ENCODE peak calls at places on chromosomes 12 and 14, in nine cellular contexts. One of them, this sample, is unnamed.

GRCh38 chr12:127810026-127810425 is 456.9 kb upstream of the TMEM132C start:
- DNase-seq in progenitor cell of endocrine pancreas: no peak
- DNase-seq in AG04449: peak
- DNase-seq in transverse colon: no peak
- DNase-seq in AG09319: peak
- DNase-seq in islet precursor cell: peak
- DNase-seq in Kasumi-1: no peak
- DNase-seq in non-pigmented ciliary epithelial cell: peak
- DNase-seq in NCI-H446 treated with DMSO at 0.1 percent for 48 hours: no peak
- DNase-seq in this sample: no peak

GRCh38 chr12:65705380-65705876 is 118.9 kb upstream of the HMGA2 start:
- DNase-seq in islet precursor cell: no peak
- DNase-seq in transverse colon: no peak
- DNase-seq in AG04449: no peak
- DNase-seq in non-pigmented ciliary epithelial cell: no peak
- DNase-seq in NCI-H446 treated with DMSO at 0.1 percent for 48 hours: no peak
- DNase-seq in progenitor cell of endocrine pancreas: no peak
- DNase-seq in AG09319: no peak
- DNase-seq in Kasumi-1: no peak
- DNase-seq in this sample: no peak

GRCh38 chr14:89504084-89504483 is 87.1 kb upstream of the FOXN3 start:
- DNase-seq in NCI-H446 treated with DMSO at 0.1 percent for 48 hours: no peak
- DNase-seq in transverse colon: no peak
- DNase-seq in Kasumi-1: no peak
- DNase-seq in islet precursor cell: peak
- DNase-seq in progenitor cell of endocrine pancreas: no peak
- DNase-seq in AG04449: no peak
- DNase-seq in AG09319: peak
- DNase-seq in non-pigmented ciliary epithelial cell: no peak
- DNase-seq in this sample: no peak

GRCh38 chr14:86333506-86333905 is 803.6 kb downstream of the FLRT2 start:
- DNase-seq in progenitor cell of endocrine pancreas: no peak
- DNase-seq in islet precursor cell: no peak
- DNase-seq in Kasumi-1: no peak
- DNase-seq in AG09319: peak
- DNase-seq in AG04449: no peak
- DNase-seq in NCI-H446 treated with DMSO at 0.1 percent for 48 hours: no peak
- DNase-seq in non-pigmented ciliary epithelial cell: no peak
- DNase-seq in transverse colon: no peak
- DNase-seq in this sample: no peak

GRCh38 chr12:82880442-82880901 is 193.8 kb downstream of the TMTC2 start:
- DNase-seq in NCI-H446 treated with DMSO at 0.1 percent for 48 hours: peak
- DNase-seq in progenitor cell of endocrine pancreas: no peak
- DNase-seq in islet precursor cell: no peak
- DNase-seq in AG04449: no peak
- DNase-seq in non-pigmented ciliary epithelial cell: no peak
- DNase-seq in transverse colon: no peak
- DNase-seq in AG09319: no peak
- DNase-seq in Kasumi-1: no peak
- DNase-seq in this sample: no peak

GRCh38 chr14:69658664-69659261 is 47.4 kb downstream of the SUSD6 start:
- DNase-seq in AG04449: no peak
- DNase-seq in non-pigmented ciliary epithelial cell: no peak
- DNase-seq in NCI-H446 treated with DMSO at 0.1 percent for 48 hours: no peak
- DNase-seq in progenitor cell of endocrine pancreas: no peak
- DNase-seq in transverse colon: no peak
- DNase-seq in Kasumi-1: no peak
- DNase-seq in AG09319: no peak
- DNase-seq in islet precursor cell: peak
- DNase-seq in this sample: no peak

GRCh38 chr12:74957636-74958035 is 252.0 kb downstream of the KCNC2 start:
- DNase-seq in progenitor cell of endocrine pancreas: no peak
- DNase-seq in transverse colon: no peak
- DNase-seq in NCI-H446 treated with DMSO at 0.1 percent for 48 hours: no peak
- DNase-seq in Kasumi-1: no peak
- DNase-seq in islet precursor cell: no peak
- DNase-seq in AG09319: no peak
- DNase-seq in AG04449: no peak
- DNase-seq in non-pigmented ciliary epithelial cell: no peak
- DNase-seq in this sample: no peak

GRCh38 chr12:93742086-93742934 is 65.1 kb downstream of the CRADD start:
- DNase-seq in AG09319: peak
- DNase-seq in non-pigmented ciliary epithelial cell: no peak
- DNase-seq in NCI-H446 treated with DMSO at 0.1 percent for 48 hours: peak
- DNase-seq in transverse colon: peak
- DNase-seq in Kasumi-1: peak
- DNase-seq in progenitor cell of endocrine pancreas: peak
- DNase-seq in islet precursor cell: peak
- DNase-seq in AG04449: no peak
- DNase-seq in this sample: peak

GRCh38 chr14:90508073-90508472 is 111.2 kb downstream of the CALM1 start:
- DNase-seq in progenitor cell of endocrine pancreas: no peak
- DNase-seq in AG04449: no peak
- DNase-seq in islet precursor cell: no peak
- DNase-seq in non-pigmented ciliary epithelial cell: no peak
- DNase-seq in NCI-H446 treated with DMSO at 0.1 percent for 48 hours: no peak
- DNase-seq in AG09319: no peak
- DNase-seq in transverse colon: no peak
- DNase-seq in Kasumi-1: no peak
- DNase-seq in this sample: no peak

GRCh38 chr12:6915023-6915788 is 826 bp downstream of the ENO2 start:
- DNase-seq in Kasumi-1: no peak
- DNase-seq in transverse colon: no peak
- DNase-seq in AG04449: no peak
- DNase-seq in progenitor cell of endocrine pancreas: no peak
- DNase-seq in AG09319: no peak
- DNase-seq in non-pigmented ciliary epithelial cell: no peak
- DNase-seq in NCI-H446 treated with DMSO at 0.1 percent for 48 hours: no peak
- DNase-seq in islet precursor cell: no peak
- DNase-seq in this sample: no peak

GRCh38 chr14:66074546-66074945 is 411.6 kb upstream of the CCDC196 start:
- DNase-seq in transverse colon: no peak
- DNase-seq in islet precursor cell: no peak
- DNase-seq in Kasumi-1: no peak
- DNase-seq in progenitor cell of endocrine pancreas: no peak
- DNase-seq in AG04449: no peak
- DNase-seq in NCI-H446 treated with DMSO at 0.1 percent for 48 hours: no peak
- DNase-seq in non-pigmented ciliary epithelial cell: no peak
- DNase-seq in AG09319: no peak
- DNase-seq in this sample: no peak

GRCh38 chr14:99677231-99677891 is 6.7 kb upstream of the CYP46A1 start:
- DNase-seq in progenitor cell of endocrine pancreas: no peak
- DNase-seq in AG09319: no peak
- DNase-seq in islet precursor cell: peak
- DNase-seq in AG04449: no peak
- DNase-seq in NCI-H446 treated with DMSO at 0.1 percent for 48 hours: no peak
- DNase-seq in transverse colon: no peak
- DNase-seq in Kasumi-1: no peak
- DNase-seq in non-pigmented ciliary epithelial cell: no peak
- DNase-seq in this sample: no peak

GRCh38 chr14:91870001-91870400 is 2.7 kb upstream of the TC2N start:
- DNase-seq in AG09319: no peak
- DNase-seq in AG04449: no peak
- DNase-seq in NCI-H446 treated with DMSO at 0.1 percent for 48 hours: no peak
- DNase-seq in transverse colon: peak
- DNase-seq in Kasumi-1: no peak
- DNase-seq in non-pigmented ciliary epithelial cell: no peak
- DNase-seq in progenitor cell of endocrine pancreas: no peak
- DNase-seq in islet precursor cell: peak
- DNase-seq in this sample: no peak

GRCh38 chr12:15633201-15633600 is 156.0 kb downstream of the EPS8 start:
- DNase-seq in progenitor cell of endocrine pancreas: no peak
- DNase-seq in transverse colon: no peak
- DNase-seq in Kasumi-1: no peak
- DNase-seq in AG09319: no peak
- DNase-seq in non-pigmented ciliary epithelial cell: no peak
- DNase-seq in islet precursor cell: no peak
- DNase-seq in NCI-H446 treated with DMSO at 0.1 percent for 48 hours: no peak
- DNase-seq in AG04449: no peak
- DNase-seq in this sample: no peak

GRCh38 chr14:103520657-103521437 is 1.8 kb downstream of the CKB start:
- DNase-seq in islet precursor cell: peak
- DNase-seq in NCI-H446 treated with DMSO at 0.1 percent for 48 hours: peak
- DNase-seq in Kasumi-1: peak
- DNase-seq in AG09319: no peak
- DNase-seq in AG04449: no peak
- DNase-seq in non-pigmented ciliary epithelial cell: no peak
- DNase-seq in transverse colon: peak
- DNase-seq in progenitor cell of endocrine pancreas: peak
- DNase-seq in this sample: peak

GRCh38 chr12:45490232-45490881 is 239.1 kb upstream of the ARID2 start:
- DNase-seq in progenitor cell of endocrine pancreas: no peak
- DNase-seq in non-pigmented ciliary epithelial cell: no peak
- DNase-seq in AG09319: no peak
- DNase-seq in Kasumi-1: peak
- DNase-seq in islet precursor cell: no peak
- DNase-seq in NCI-H446 treated with DMSO at 0.1 percent for 48 hours: no peak
- DNase-seq in AG04449: no peak
- DNase-seq in transverse colon: no peak
- DNase-seq in this sample: no peak

GRCh38 chr14:81517798-81518398 is 15.8 kb downstream of the SEL1L start:
- DNase-seq in islet precursor cell: no peak
- DNase-seq in AG04449: no peak
- DNase-seq in AG09319: no peak
- DNase-seq in non-pigmented ciliary epithelial cell: no peak
- DNase-seq in NCI-H446 treated with DMSO at 0.1 percent for 48 hours: no peak
- DNase-seq in transverse colon: peak
- DNase-seq in progenitor cell of endocrine pancreas: no peak
- DNase-seq in Kasumi-1: no peak
- DNase-seq in this sample: no peak

GRCh38 chr14:99735189-99736135 is 51.4 kb downstream of the CYP46A1 start:
- DNase-seq in transverse colon: peak
- DNase-seq in Kasumi-1: no peak
- DNase-seq in AG09319: no peak
- DNase-seq in non-pigmented ciliary epithelial cell: no peak
- DNase-seq in progenitor cell of endocrine pancreas: no peak
- DNase-seq in NCI-H446 treated with DMSO at 0.1 percent for 48 hours: no peak
- DNase-seq in islet precursor cell: no peak
- DNase-seq in AG04449: no peak
- DNase-seq in this sample: no peak

GRCh38 chr14:99330316-99331240 is 58.6 kb upstream of the BCL11B start:
- DNase-seq in progenitor cell of endocrine pancreas: no peak
- DNase-seq in AG04449: no peak
- DNase-seq in islet precursor cell: peak
- DNase-seq in Kasumi-1: no peak
- DNase-seq in NCI-H446 treated with DMSO at 0.1 percent for 48 hours: no peak
- DNase-seq in AG09319: no peak
- DNase-seq in non-pigmented ciliary epithelial cell: no peak
- DNase-seq in transverse colon: no peak
- DNase-seq in this sample: peak

GRCh38 chr12:113088971-113089756 is 32.6 kb downstream of the DTX1 start:
- DNase-seq in AG09319: no peak
- DNase-seq in transverse colon: peak
- DNase-seq in Kasumi-1: no peak
- DNase-seq in islet precursor cell: no peak
- DNase-seq in AG04449: no peak
- DNase-seq in NCI-H446 treated with DMSO at 0.1 percent for 48 hours: no peak
- DNase-seq in progenitor cell of endocrine pancreas: no peak
- DNase-seq in non-pigmented ciliary epithelial cell: no peak
- DNase-seq in this sample: no peak

GRCh38 chr12:123445388-123446344 is 9.2 kb upstream of the RILPL2 start:
- DNase-seq in AG09319: peak
- DNase-seq in Kasumi-1: no peak
- DNase-seq in islet precursor cell: peak
- DNase-seq in transverse colon: no peak
- DNase-seq in non-pigmented ciliary epithelial cell: no peak
- DNase-seq in progenitor cell of endocrine pancreas: no peak
- DNase-seq in AG04449: no peak
- DNase-seq in NCI-H446 treated with DMSO at 0.1 percent for 48 hours: no peak
- DNase-seq in this sample: peak

GRCh38 chr12:6868211-6869048 is 1.1 kb downstream of the TPI1 start:
- DNase-seq in AG09319: no peak
- DNase-seq in islet precursor cell: no peak
- DNase-seq in NCI-H446 treated with DMSO at 0.1 percent for 48 hours: no peak
- DNase-seq in progenitor cell of endocrine pancreas: no peak
- DNase-seq in Kasumi-1: peak
- DNase-seq in transverse colon: no peak
- DNase-seq in AG04449: no peak
- DNase-seq in non-pigmented ciliary epithelial cell: no peak
- DNase-seq in this sample: no peak

GRCh38 chr12:52522346-52523011 is 2.3 kb upstream of the KRT5 start:
- DNase-seq in AG09319: no peak
- DNase-seq in Kasumi-1: no peak
- DNase-seq in NCI-H446 treated with DMSO at 0.1 percent for 48 hours: no peak
- DNase-seq in non-pigmented ciliary epithelial cell: no peak
- DNase-seq in transverse colon: no peak
- DNase-seq in islet precursor cell: peak
- DNase-seq in progenitor cell of endocrine pancreas: peak
- DNase-seq in AG04449: no peak
- DNase-seq in this sample: no peak

GRCh38 chr12:44046732-44047417 is 211.0 kb downstream of the TMEM117 start:
- DNase-seq in AG09319: no peak
- DNase-seq in AG04449: no peak
- DNase-seq in Kasumi-1: no peak
- DNase-seq in non-pigmented ciliary epithelial cell: no peak
- DNase-seq in NCI-H446 treated with DMSO at 0.1 percent for 48 hours: no peak
- DNase-seq in progenitor cell of endocrine pancreas: no peak
- DNase-seq in transverse colon: no peak
- DNase-seq in islet precursor cell: no peak
- DNase-seq in this sample: no peak

GRCh38 chr14:78153069-78153351 is 17.2 kb upstream of the NRXN3 start:
- DNase-seq in non-pigmented ciliary epithelial cell: no peak
- DNase-seq in NCI-H446 treated with DMSO at 0.1 percent for 48 hours: peak
- DNase-seq in Kasumi-1: no peak
- DNase-seq in AG09319: no peak
- DNase-seq in progenitor cell of endocrine pancreas: no peak
- DNase-seq in islet precursor cell: no peak
- DNase-seq in transverse colon: no peak
- DNase-seq in AG04449: no peak
- DNase-seq in this sample: no peak

GRCh38 chr12:121218588-121219352 is 8.8 kb downstream of the P2RX4 start:
- DNase-seq in transverse colon: peak
- DNase-seq in progenitor cell of endocrine pancreas: no peak
- DNase-seq in AG04449: no peak
- DNase-seq in AG09319: no peak
- DNase-seq in Kasumi-1: no peak
- DNase-seq in NCI-H446 treated with DMSO at 0.1 percent for 48 hours: no peak
- DNase-seq in non-pigmented ciliary epithelial cell: no peak
- DNase-seq in islet precursor cell: no peak
- DNase-seq in this sample: no peak

This sample was measured in stomach.